ENCODE peak calls at places on chromosomes 11 and 22, in six cellular contexts. One of them, this sample, is unnamed.

GRCh38 chr22:38034278-38034882 is 22.8 kb upstream of the PICK1 start:
- DNase-seq in endothelial cell: peak
- DNase-seq in fibroblast of lung: peak
- DNase-seq in thoracic aorta: peak
- DNase-seq in dorsolateral prefrontal cortex: peak
- DNase-seq in lower lobe of right lung: peak
- DNase-seq in this sample: peak

GRCh38 chr11:125272092-125272491 is 107.5 kb downstream of the PKNOX2 start:
- DNase-seq in endothelial cell: no peak
- DNase-seq in fibroblast of lung: no peak
- DNase-seq in thoracic aorta: no peak
- DNase-seq in dorsolateral prefrontal cortex: no peak
- DNase-seq in lower lobe of right lung: no peak
- DNase-seq in this sample: no peak

GRCh38 chr11:102237096-102237735 is 80.1 kb upstream of the BIRC3 start:
- DNase-seq in endothelial cell: no peak
- DNase-seq in fibroblast of lung: peak
- DNase-seq in thoracic aorta: no peak
- DNase-seq in dorsolateral prefrontal cortex: no peak
- DNase-seq in lower lobe of right lung: no peak
- DNase-seq in this sample: no peak

GRCh38 chr22:19045094-19045493 is 77.1 kb downstream of the DGCR2 start:
- DNase-seq in endothelial cell: no peak
- DNase-seq in fibroblast of lung: no peak
- DNase-seq in thoracic aorta: no peak
- DNase-seq in dorsolateral prefrontal cortex: no peak
- DNase-seq in lower lobe of right lung: no peak
- DNase-seq in this sample: no peak

GRCh38 chr11:873723-874122 is 31.1 kb downstream of the TSPAN4 start:
- DNase-seq in endothelial cell: no peak
- DNase-seq in fibroblast of lung: peak
- DNase-seq in thoracic aorta: no peak
- DNase-seq in dorsolateral prefrontal cortex: no peak
- DNase-seq in lower lobe of right lung: no peak
- DNase-seq in this sample: no peak

GRCh38 chr11:112421854-112422253 is 161.2 kb upstream of the PLET1 start:
- DNase-seq in endothelial cell: no peak
- DNase-seq in fibroblast of lung: no peak
- DNase-seq in thoracic aorta: no peak
- DNase-seq in dorsolateral prefrontal cortex: no peak
- DNase-seq in lower lobe of right lung: no peak
- DNase-seq in this sample: no peak

GRCh38 chr11:42555197-42555596 is 756.6 kb upstream of the API5 start:
- DNase-seq in endothelial cell: no peak
- DNase-seq in fibroblast of lung: no peak
- DNase-seq in thoracic aorta: no peak
- DNase-seq in dorsolateral prefrontal cortex: no peak
- DNase-seq in lower lobe of right lung: no peak
- DNase-seq in this sample: no peak

GRCh38 chr11:102368472-102368871 is 21.5 kb downstream of the BIRC2 start:
- DNase-seq in endothelial cell: no peak
- DNase-seq in fibroblast of lung: no peak
- DNase-seq in thoracic aorta: no peak
- DNase-seq in dorsolateral prefrontal cortex: no peak
- DNase-seq in lower lobe of right lung: no peak
- DNase-seq in this sample: no peak

GRCh38 chr11:75631086-75631694 is 37.6 kb downstream of the MAP6 start:
- DNase-seq in endothelial cell: no peak
- DNase-seq in fibroblast of lung: no peak
- DNase-seq in thoracic aorta: no peak
- DNase-seq in dorsolateral prefrontal cortex: no peak
- DNase-seq in lower lobe of right lung: no peak
- DNase-seq in this sample: no peak

GRCh38 chr11:116720895-116721294 is 51.9 kb downstream of the BUD13 start:
- DNase-seq in endothelial cell: no peak
- DNase-seq in fibroblast of lung: no peak
- DNase-seq in thoracic aorta: no peak
- DNase-seq in dorsolateral prefrontal cortex: no peak
- DNase-seq in lower lobe of right lung: no peak
- DNase-seq in this sample: no peak

GRCh38 chr11:134626032-134626431 is 214.0 kb upstream of the B3GAT1 start:
- DNase-seq in endothelial cell: no peak
- DNase-seq in fibroblast of lung: no peak
- DNase-seq in thoracic aorta: no peak
- DNase-seq in dorsolateral prefrontal cortex: no peak
- DNase-seq in lower lobe of right lung: no peak
- DNase-seq in this sample: no peak

GRCh38 chr11:106585061-106585460 is 433.2 kb downstream of the GUCY1A2 start:
- DNase-seq in endothelial cell: peak
- DNase-seq in fibroblast of lung: peak
- DNase-seq in thoracic aorta: no peak
- DNase-seq in dorsolateral prefrontal cortex: no peak
- DNase-seq in lower lobe of right lung: no peak
- DNase-seq in this sample: no peak

GRCh38 chr11:119589011-119589410 is 140.0 kb downstream of the NECTIN1 start:
- DNase-seq in endothelial cell: no peak
- DNase-seq in fibroblast of lung: no peak
- DNase-seq in thoracic aorta: no peak
- DNase-seq in dorsolateral prefrontal cortex: peak
- DNase-seq in lower lobe of right lung: no peak
- DNase-seq in this sample: no peak

GRCh38 chr11:27280131-27280530 is 82.9 kb downstream of the CCDC34 start:
- DNase-seq in endothelial cell: no peak
- DNase-seq in fibroblast of lung: no peak
- DNase-seq in thoracic aorta: no peak
- DNase-seq in dorsolateral prefrontal cortex: no peak
- DNase-seq in lower lobe of right lung: no peak
- DNase-seq in this sample: no peak

GRCh38 chr11:114162719-114163123 is 103.2 kb downstream of the ZBTB16 start:
- DNase-seq in endothelial cell: no peak
- DNase-seq in fibroblast of lung: peak
- DNase-seq in thoracic aorta: peak
- DNase-seq in dorsolateral prefrontal cortex: peak
- DNase-seq in lower lobe of right lung: peak
- DNase-seq in this sample: no peak

GRCh38 chr11:62489204-62489603 is 57.4 kb downstream of the AHNAK start:
- DNase-seq in endothelial cell: no peak
- DNase-seq in fibroblast of lung: peak
- DNase-seq in thoracic aorta: no peak
- DNase-seq in dorsolateral prefrontal cortex: no peak
- DNase-seq in lower lobe of right lung: no peak
- DNase-seq in this sample: no peak

GRCh38 chr22:27504360-27504759 is 297.2 kb downstream of the MN1 start:
- DNase-seq in endothelial cell: no peak
- DNase-seq in fibroblast of lung: no peak
- DNase-seq in thoracic aorta: no peak
- DNase-seq in dorsolateral prefrontal cortex: no peak
- DNase-seq in lower lobe of right lung: no peak
- DNase-seq in this sample: no peak

GRCh38 chr11:120337133-120337895 is 1.1 kb downstream of the ARHGEF12 start:
- DNase-seq in endothelial cell: peak
- DNase-seq in fibroblast of lung: peak
- DNase-seq in thoracic aorta: peak
- DNase-seq in dorsolateral prefrontal cortex: no peak
- DNase-seq in lower lobe of right lung: no peak
- DNase-seq in this sample: no peak

GRCh38 chr11:76233936-76234703 is 27.8 kb upstream of the WNT11 start:
- DNase-seq in endothelial cell: peak
- DNase-seq in fibroblast of lung: peak
- DNase-seq in thoracic aorta: peak
- DNase-seq in dorsolateral prefrontal cortex: no peak
- DNase-seq in lower lobe of right lung: peak
- DNase-seq in this sample: peak

GRCh38 chr22:36367479-36367878 is 20.3 kb downstream of the MYH9 start:
- DNase-seq in endothelial cell: no peak
- DNase-seq in fibroblast of lung: no peak
- DNase-seq in thoracic aorta: no peak
- DNase-seq in dorsolateral prefrontal cortex: no peak
- DNase-seq in lower lobe of right lung: peak
- DNase-seq in this sample: no peak

GRCh38 chr22:36369004-36369921 is 18.5 kb downstream of the MYH9 start:
- DNase-seq in endothelial cell: no peak
- DNase-seq in fibroblast of lung: no peak
- DNase-seq in thoracic aorta: no peak
- DNase-seq in dorsolateral prefrontal cortex: no peak
- DNase-seq in lower lobe of right lung: no peak
- DNase-seq in this sample: no peak

GRCh38 chr22:36369922-36370781 is 17.6 kb downstream of the MYH9 start:
- DNase-seq in endothelial cell: no peak
- DNase-seq in fibroblast of lung: peak
- DNase-seq in thoracic aorta: no peak
- DNase-seq in dorsolateral prefrontal cortex: no peak
- DNase-seq in lower lobe of right lung: peak
- DNase-seq in this sample: peak

GRCh38 chr22:36367066-36367465 is 20.7 kb downstream of the MYH9 start:
- DNase-seq in endothelial cell: no peak
- DNase-seq in fibroblast of lung: no peak
- DNase-seq in thoracic aorta: no peak
- DNase-seq in dorsolateral prefrontal cortex: no peak
- DNase-seq in lower lobe of right lung: no peak
- DNase-seq in this sample: no peak

DNA sequence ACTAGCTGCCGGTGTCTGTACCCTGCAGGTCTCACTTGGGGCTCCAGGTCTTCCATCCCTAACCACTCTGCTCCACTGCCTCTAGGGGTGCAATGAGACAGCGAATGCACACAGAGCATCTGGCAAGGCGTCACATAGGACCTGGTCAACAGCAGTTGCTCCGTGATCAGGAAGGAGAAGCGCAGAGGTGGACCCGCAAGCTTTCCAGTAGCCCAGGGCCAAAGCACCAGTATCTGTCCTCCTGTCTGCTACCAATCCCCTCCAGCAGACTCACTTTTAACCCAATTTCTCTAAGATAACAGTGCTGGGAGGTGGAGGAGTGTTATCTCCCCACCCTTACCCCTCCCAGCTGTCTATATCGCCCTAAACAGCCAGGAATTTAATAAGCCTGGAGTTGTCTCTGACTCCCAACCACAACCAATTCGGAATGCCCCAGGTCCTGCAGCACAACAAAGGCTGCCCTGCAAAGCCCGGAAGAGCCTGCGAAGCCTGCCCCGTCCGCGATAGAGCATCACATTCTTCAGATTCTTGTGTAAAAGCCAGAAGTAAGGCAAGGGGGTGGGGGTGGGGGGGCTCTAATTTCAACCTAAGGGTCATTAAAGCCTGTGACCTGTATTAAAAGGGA is 19.3 kb downstream of the MYH9 start:
- DNase-seq in endothelial cell: peak
- DNase-seq in fibroblast of lung: peak
- DNase-seq in thoracic aorta: no peak
- DNase-seq in dorsolateral prefrontal cortex: no peak
- DNase-seq in lower lobe of right lung: no peak
- DNase-seq in this sample: no peak
- TF ChIP-seq CTCF in endothelial cell: no peak
- TF ChIP-seq CTCF in fibroblast of lung: peak
- TF ChIP-seq CTCF in thoracic aorta: no peak
- TF ChIP-seq CTCF in dorsolateral prefrontal cortex: no peak
- TF ChIP-seq CTCF in lower lobe of right lung: peak
- TF ChIP-seq CTCF in this sample: peak

DNA sequence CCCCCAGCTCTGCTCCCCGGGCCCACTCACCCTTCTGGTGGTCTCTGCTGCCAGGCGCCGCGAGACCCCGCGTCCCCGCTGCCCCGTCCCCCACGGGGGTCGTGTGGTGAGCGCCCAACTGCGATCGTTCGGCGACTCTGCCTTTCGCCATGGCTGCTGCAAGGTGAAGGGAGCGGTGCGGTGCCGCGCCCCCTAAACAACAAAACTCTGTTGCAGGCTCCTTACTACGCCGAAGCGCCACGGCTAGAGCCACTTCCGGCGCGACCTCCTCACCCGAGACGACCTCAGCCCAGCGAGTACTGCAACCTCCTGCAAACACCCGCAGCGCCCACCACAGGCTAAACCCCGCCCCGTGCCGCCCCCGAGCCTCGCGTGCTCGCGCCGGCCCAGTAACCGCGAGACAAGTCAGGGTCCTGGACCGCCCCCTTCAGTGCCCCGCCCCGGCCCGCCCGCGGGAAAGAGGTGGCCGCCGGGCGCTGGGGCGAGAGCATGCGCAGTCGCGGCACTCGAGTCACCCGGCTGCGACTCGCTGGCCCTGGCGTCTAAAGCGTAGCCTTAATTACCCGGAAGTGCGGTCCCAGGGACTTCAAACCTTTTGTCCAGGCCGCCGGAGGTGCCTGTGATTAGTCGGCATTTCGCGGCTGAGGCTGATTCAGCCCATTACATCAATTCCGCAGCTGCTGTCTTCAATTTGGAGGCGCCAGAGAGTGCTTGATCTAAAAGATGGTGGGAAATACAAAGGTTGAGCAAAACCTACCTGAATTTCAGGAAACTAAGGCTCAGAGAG is at the start of gene TMEM41B:
- DNase-seq in endothelial cell: peak
- DNase-seq in fibroblast of lung: peak
- DNase-seq in thoracic aorta: peak
- DNase-seq in dorsolateral prefrontal cortex: peak
- DNase-seq in lower lobe of right lung: peak
- DNase-seq in this sample: peak
- TF ChIP-seq CTCF in endothelial cell: peak
- TF ChIP-seq CTCF in fibroblast of lung: no peak
- TF ChIP-seq CTCF in thoracic aorta: no peak
- TF ChIP-seq CTCF in dorsolateral prefrontal cortex: peak
- TF ChIP-seq CTCF in lower lobe of right lung: peak
- TF ChIP-seq CTCF in this sample: peak

DNA sequence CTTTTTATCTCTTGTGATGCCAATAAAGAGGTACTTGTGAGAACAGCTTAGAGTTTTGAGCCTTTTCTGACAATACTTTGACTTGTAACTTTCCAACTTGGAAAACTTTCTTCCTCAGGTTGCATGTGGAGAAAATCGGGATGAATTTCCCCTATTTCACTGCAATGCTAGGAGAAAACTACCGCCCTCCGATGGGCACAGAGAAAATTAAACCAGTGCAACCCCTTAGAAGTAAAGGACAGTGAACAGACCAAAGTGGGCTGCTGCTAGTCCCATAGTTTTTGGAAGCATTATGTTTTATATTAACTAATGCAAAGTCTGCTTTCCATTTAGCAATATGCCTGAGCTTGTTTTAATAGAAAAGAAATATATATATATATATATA is 195.5 kb upstream of the RAG2 start:
- DNase-seq in endothelial cell: peak
- DNase-seq in fibroblast of lung: peak
- DNase-seq in thoracic aorta: no peak
- DNase-seq in dorsolateral prefrontal cortex: no peak
- DNase-seq in lower lobe of right lung: no peak
- DNase-seq in this sample: no peak
- TF ChIP-seq CTCF in endothelial cell: no peak
- TF ChIP-seq CTCF in fibroblast of lung: peak
- TF ChIP-seq CTCF in thoracic aorta: no peak
- TF ChIP-seq CTCF in dorsolateral prefrontal cortex: peak
- TF ChIP-seq CTCF in lower lobe of right lung: no peak
- TF ChIP-seq CTCF in this sample: no peak

DNA sequence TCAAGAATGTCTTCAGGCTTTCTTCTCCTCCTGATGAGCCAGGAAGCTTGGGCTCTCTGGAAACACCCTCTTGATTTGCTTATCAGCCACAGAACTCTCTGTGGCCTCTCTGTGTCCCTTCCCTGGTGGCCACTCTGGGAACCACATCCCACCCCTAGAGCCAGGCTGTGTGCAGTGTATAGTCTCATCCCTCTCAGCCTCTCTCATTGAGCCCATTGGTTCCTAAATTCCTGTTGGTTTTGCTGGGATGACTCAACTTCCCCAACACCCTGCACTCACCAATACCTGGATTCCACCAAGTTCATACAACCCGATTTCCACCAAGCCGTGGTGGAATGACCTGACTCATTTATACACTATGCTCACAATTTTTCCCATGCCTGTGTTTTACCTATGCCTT is 5.2 kb downstream of the IRAG1 start:
- DNase-seq in endothelial cell: no peak
- DNase-seq in fibroblast of lung: no peak
- DNase-seq in thoracic aorta: no peak
- DNase-seq in dorsolateral prefrontal cortex: no peak
- DNase-seq in lower lobe of right lung: no peak
- DNase-seq in this sample: no peak
- TF ChIP-seq CTCF in endothelial cell: peak
- TF ChIP-seq CTCF in fibroblast of lung: peak
- TF ChIP-seq CTCF in thoracic aorta: peak
- TF ChIP-seq CTCF in dorsolateral prefrontal cortex: no peak
- TF ChIP-seq CTCF in lower lobe of right lung: no peak
- TF ChIP-seq CTCF in this sample: peak

This sample was measured in CD14-positive monocyte.